ENCODE peak calls at places on chromosomes 13 and 19, in eight cellular contexts. X is cardiac muscle cell; R is activated naive CD4-positive, alpha-beta T cell; D is frontal cortex; P is GM23248; S is stimulated activated CD8-positive, alpha-beta memory T cell treated with anti-CD3 and anti-CD28 coated beads, Interleukin-4, amount 100 ng/mL, for 24 hours; J is stomach; M is activated T-cell treated with anti-CD3 and anti-CD28 coated beads for 1 hour. A is an unnamed sample.

GRCh38 chr13:23608704-23609413 is 38.6 kb downstream of the TNFRSF19 start:
- DNase-seq in X (no peak), R (no peak), D (no peak), P (peak; percentile 72), S (no peak), J (no peak), M (no peak), A (peak; percentile 70)

GRCh38 chr13:28336193-28336657 is 158.7 kb downstream of the FLT1 start:
- DNase-seq in X (no peak), R (no peak), D (no peak), P (no peak), S (no peak), J (no peak), M (no peak), A (no peak)

GRCh38 chr13:35769812-35770211 is 293.3 kb upstream of the MAB21L1 start:
- DNase-seq in X (no peak), R (no peak), D (no peak), P (no peak), S (no peak), J (no peak), M (no peak), A (no peak)

GRCh38 chr19:6276447-6276846 is 3.3 kb downstream of the MLLT1 start:
- DNase-seq in X (peak; percentile 26), R (no peak), D (no peak), P (peak; percentile 85), S (no peak), J (no peak), M (no peak), A (peak; percentile 82)

GRCh38 chr19:8036438-8037099 is 16.0 kb upstream of the CCL25 start:
- DNase-seq in X (no peak), R (no peak), D (no peak), P (no peak), S (no peak), J (no peak), M (no peak), A (no peak)

GRCh38 chr13:67123165-67123564 is 107.0 kb downstream of the PCDH9 start:
- DNase-seq in X (no peak), R (no peak), D (no peak), P (no peak), S (no peak), J (peak; percentile 34), M (no peak), A (no peak)

GRCh38 chr13:72545030-72545719 is 182.3 kb downstream of the MZT1 start:
- DNase-seq in X (no peak), R (no peak), D (no peak), P (no peak), S (no peak), J (no peak), M (no peak), A (no peak)

GRCh38 chr19:38690832-38691231 is 43.4 kb downstream of the ACTN4 start:
- DNase-seq in X (no peak), R (no peak), D (no peak), P (no peak), S (no peak), J (no peak), M (no peak), A (no peak)

GRCh38 chr13:72565893-72566292 is 161.5 kb downstream of the MZT1 start:
- DNase-seq in X (peak; percentile 68), R (no peak), D (peak; percentile 4), P (peak; percentile 2), S (no peak), J (no peak), M (no peak), A (no peak)

GRCh38 chr13:48783181-48783630 is 129.5 kb downstream of the CYSLTR2 start:
- DNase-seq in X (no peak), R (no peak), D (no peak), P (peak; percentile 96), S (no peak), J (peak; percentile 70), M (no peak), A (peak; percentile 66)

GRCh38 chr19:5123646-5124045 is 154.7 kb downstream of the KDM4B start:
- DNase-seq in X (no peak), R (no peak), D (no peak), P (no peak), S (no peak), J (no peak), M (no peak), A (no peak)

GRCh38 chr19:58054792-58055482 is 4.1 kb upstream of the ZNF135 start:
- DNase-seq in X (peak; percentile 34), R (no peak), D (peak; percentile 83), P (peak; percentile 47), S (no peak), J (no peak), M (no peak), A (no peak)

GRCh38 chr19:45251452-45252354 is 632 bp downstream of the MARK4 start:
- DNase-seq in X (peak; percentile 35), R (no peak), D (peak; percentile 50), P (peak; percentile 56), S (no peak), J (no peak), M (no peak), A (peak; percentile 75)

GRCh38 chr13:112953591-112954487 is 15.2 kb upstream of the MCF2L start:
- DNase-seq in X (no peak), R (no peak), D (no peak), P (no peak), S (no peak), J (peak; percentile 20), M (no peak), A (no peak)

GRCh38 chr13:24651718-24652345 is 28.4 kb upstream of the ATP12A start:
- DNase-seq in X (no peak), R (no peak), D (no peak), P (no peak), S (no peak), J (no peak), M (no peak), A (no peak)

GRCh38 chr13:25738342-25738771 is 313.5 kb downstream of the SHISA2 start:
- DNase-seq in X (peak; percentile 46), R (no peak), D (no peak), P (peak; percentile 4), S (no peak), J (peak; percentile 37), M (no peak), A (no peak)

GRCh38 chr13:78586706-78587105 is 16.6 kb downstream of the POU4F1 start:
- DNase-seq in X (peak; percentile 47), R (no peak), D (no peak), P (no peak), S (no peak), J (no peak), M (no peak), A (no peak)

GRCh38 chr13:51728972-51729371 is 75.0 kb downstream of the DHRS12 start:
- DNase-seq in X (no peak), R (no peak), D (no peak), P (peak; percentile 97), S (no peak), J (no peak), M (no peak), A (peak; percentile 64)

GRCh38 chr19:45574526-45574925 is 10.1 kb downstream of the OPA3 start:
- DNase-seq in X (no peak), R (no peak), D (no peak), P (no peak), S (no peak), J (no peak), M (no peak), A (no peak)

GRCh38 chr19:45423589-45424190 is at the start of gene ERCC1:
- DNase-seq in X (peak; percentile 99), R (peak; percentile 70), D (peak; percentile 93), P (peak; percentile 96), S (peak; percentile 79), J (peak; percentile 99), M (no peak), A (peak; percentile 95)

GRCh38 chr13:40536443-40537113 is 129.9 kb downstream of the FOXO1 start:
- DNase-seq in X (no peak), R (no peak), D (no peak), P (no peak), S (no peak), J (peak; percentile 39), M (no peak), A (no peak)

GRCh38 chr13:70253834-70254233 is 145.6 kb upstream of the KLHL1 start:
- DNase-seq in X (peak; percentile 61), R (no peak), D (no peak), P (no peak), S (no peak), J (no peak), M (no peak), A (no peak)

GRCh38 chr19:45798995-45799517 is 6.4 kb upstream of the DMWD start:
- DNase-seq in X (peak; percentile 68), R (peak; percentile 47), D (peak; percentile 82), P (peak; percentile 91), S (peak; percentile 46), J (peak; percentile 63), M (peak; percentile 41), A (peak; percentile 90)

GRCh38 chr13:99985243-99985874 is 3.8 kb downstream of the ZIC2 start:
- DNase-seq in X (peak; percentile 60), R (no peak), D (no peak), P (no peak), S (no peak), J (no peak), M (no peak), A (no peak)

GRCh38 chr13:33723365-33723764 is 94.6 kb upstream of the RFC3 start:
- DNase-seq in X (no peak), R (no peak), D (no peak), P (peak; percentile 5), S (no peak), J (no peak), M (no peak), A (no peak)

GRCh38 chr19:6068711-6069110 is 41.6 kb downstream of the RFX2 start:
- DNase-seq in X (no peak), R (no peak), D (no peak), P (no peak), S (no peak), J (no peak), M (no peak), A (no peak)

GRCh38 chr13:111066544-111066943 is 48.6 kb upstream of the ARHGEF7 start:
- DNase-seq in X (no peak), R (no peak), D (no peak), P (no peak), S (no peak), J (no peak), M (no peak), A (no peak)

GRCh38 chr13:98144501-98145350 is 1.8 kb downstream of the FARP1 start:
- DNase-seq in X (peak; percentile 32), R (no peak), D (peak; percentile 16), P (peak; percentile 79), S (no peak), J (no peak), M (no peak), A (peak; percentile 52)

GRCh38 chr13:110575322-110576069 is 14.0 kb upstream of the RAB20 start:
- DNase-seq in X (peak; percentile 11), R (no peak), D (no peak), P (peak; percentile 39), S (no peak), J (peak; percentile 49), M (no peak), A (peak; percentile 33)

GRCh38 chr13:112901951-112902651 is 66.9 kb upstream of the MCF2L start:
- DNase-seq in X (no peak), R (no peak), D (no peak), P (no peak), S (no peak), J (peak; percentile 41), M (no peak), A (no peak)

GRCh38 chr13:66967825-66968597 is 262.1 kb downstream of the PCDH9 start:
- DNase-seq in X (no peak), R (no peak), D (no peak), P (no peak), S (no peak), J (no peak), M (no peak), A (no peak)

GRCh38 chr19:5891938-5892771 is 11.4 kb downstream of the NDUFA11 start:
- DNase-seq in X (peak; percentile 82), R (no peak), D (peak; percentile 60), P (peak; percentile 67), S (no peak), J (peak; percentile 33), M (no peak), A (peak; percentile 79)

GRCh38 chr19:36987091-36987490 is 71.0 kb downstream of the ZNF568 start:
- DNase-seq in X (no peak), R (no peak), D (no peak), P (no peak), S (no peak), J (no peak), M (no peak), A (no peak)

GRCh38 chr13:113838711-113839201 is 25.1 kb downstream of the GAS6 start:
- DNase-seq in X (no peak), R (no peak), D (no peak), P (no peak), S (no peak), J (no peak), M (no peak), A (no peak)

A was measured in GM03348.